ENCODE peak calls at places on chromosomes 13 and 19, in five cellular contexts. One of them, this sample, is unnamed.

GRCh38 chr19:31220540-31220939 is 128.7 kb downstream of the TSHZ3 start:
- DNase-seq in spleen: no peak
- DNase-seq in IMR-90: no peak
- DNase-seq in Calu3: no peak
- DNase-seq in ascending aorta: no peak
- DNase-seq in this sample: no peak

GRCh38 chr13:110559429-110559943 is 2.0 kb downstream of the RAB20 start:
- DNase-seq in Calu3: no peak
- DNase-seq in spleen: peak; percentile 76
- DNase-seq in IMR-90: peak; percentile 62
- DNase-seq in ascending aorta: no peak
- DNase-seq in this sample: no peak

GRCh38 chr13:43031881-43032280 is 8.5 kb downstream of the DNAJC15 start:
- DNase-seq in IMR-90: no peak
- DNase-seq in ascending aorta: no peak
- DNase-seq in Calu3: no peak
- DNase-seq in spleen: no peak
- DNase-seq in this sample: no peak

GRCh38 chr13:107233541-107233940 is 665.6 kb upstream of the ARGLU1 start:
- DNase-seq in spleen: no peak
- DNase-seq in ascending aorta: no peak
- DNase-seq in Calu3: no peak
- DNase-seq in IMR-90: no peak
- DNase-seq in this sample: no peak

GRCh38 chr13:96678801-96679200 is 315.5 kb downstream of the OXGR1 start:
- DNase-seq in Calu3: no peak
- DNase-seq in ascending aorta: no peak
- DNase-seq in spleen: no peak
- DNase-seq in IMR-90: no peak
- DNase-seq in this sample: no peak

GRCh38 chr13:75705395-75705794 is 69.3 kb downstream of the LMO7 start:
- DNase-seq in Calu3: no peak
- DNase-seq in ascending aorta: no peak
- DNase-seq in IMR-90: peak; percentile 85
- DNase-seq in spleen: no peak
- DNase-seq in this sample: no peak

GRCh38 chr13:25945596-25945995 is 106.2 kb downstream of the SHISA2 start:
- DNase-seq in ascending aorta: no peak
- DNase-seq in spleen: no peak
- DNase-seq in Calu3: no peak
- DNase-seq in IMR-90: no peak
- DNase-seq in this sample: no peak

GRCh38 chr13:76944457-76944856 is 3.9 kb upstream of the ACOD1 start:
- DNase-seq in Calu3: no peak
- DNase-seq in spleen: no peak
- DNase-seq in IMR-90: peak; percentile 68
- DNase-seq in ascending aorta: no peak
- DNase-seq in this sample: no peak

GRCh38 chr19:30942636-30943035 is 406.6 kb downstream of the TSHZ3 start:
- DNase-seq in ascending aorta: no peak
- DNase-seq in IMR-90: no peak
- DNase-seq in spleen: no peak
- DNase-seq in Calu3: no peak
- DNase-seq in this sample: no peak

GRCh38 chr19:3537438-3538240 is 1.3 kb upstream of the TEKTIP1 start:
- DNase-seq in IMR-90: no peak
- DNase-seq in Calu3: no peak
- DNase-seq in spleen: no peak
- DNase-seq in ascending aorta: no peak
- DNase-seq in this sample: no peak

GRCh38 chr19:12777217-12778019 is 2.1 kb upstream of the HOOK2 start:
- DNase-seq in Calu3: peak; percentile 87
- DNase-seq in spleen: peak; percentile 96
- DNase-seq in IMR-90: peak; percentile 68
- DNase-seq in ascending aorta: peak; percentile 43
- DNase-seq in this sample: no peak

GRCh38 chr13:58953638-58954037 is 1210.1 kb downstream of the DIAPH3 start:
- DNase-seq in Calu3: no peak
- DNase-seq in spleen: no peak
- DNase-seq in ascending aorta: no peak
- DNase-seq in IMR-90: no peak
- DNase-seq in this sample: no peak

GRCh38 chr19:29265436-29265835 is 52.5 kb upstream of the UQCRFS1 start:
- DNase-seq in IMR-90: no peak
- DNase-seq in spleen: no peak
- DNase-seq in Calu3: no peak
- DNase-seq in ascending aorta: no peak
- DNase-seq in this sample: no peak

GRCh38 chr19:13460045-13460444 is 46.2 kb downstream of the CACNA1A start:
- DNase-seq in spleen: no peak
- DNase-seq in Calu3: no peak
- DNase-seq in ascending aorta: no peak
- DNase-seq in IMR-90: no peak
- DNase-seq in this sample: no peak

GRCh38 chr19:13052447-13053232 is 50.0 kb downstream of the LYL1 start:
- DNase-seq in spleen: no peak
- DNase-seq in IMR-90: no peak
- DNase-seq in ascending aorta: no peak
- DNase-seq in Calu3: no peak
- DNase-seq in this sample: no peak

GRCh38 chr13:44380404-44381165 is 7.0 kb downstream of the SERP2 start:
- DNase-seq in IMR-90: peak; percentile 48
- DNase-seq in ascending aorta: no peak
- DNase-seq in Calu3: no peak
- DNase-seq in spleen: no peak
- DNase-seq in this sample: no peak

GRCh38 chr19:49672131-49672919 is 4.7 kb upstream of the PRMT1 start:
- DNase-seq in ascending aorta: no peak
- DNase-seq in IMR-90: peak; percentile 61
- DNase-seq in Calu3: peak; percentile 86
- DNase-seq in spleen: peak; percentile 94
- DNase-seq in this sample: no peak

GRCh38 chr19:10112037-10112751 is 701 bp downstream of the P2RY11 start:
- DNase-seq in Calu3: no peak
- DNase-seq in IMR-90: no peak
- DNase-seq in spleen: no peak
- DNase-seq in ascending aorta: no peak
- DNase-seq in this sample: no peak

GRCh38 chr19:15702590-15702930 is 25.3 kb upstream of the OR10H2 start:
- DNase-seq in spleen: peak; percentile 78
- DNase-seq in ascending aorta: peak; percentile 29
- DNase-seq in Calu3: peak; percentile 73
- DNase-seq in IMR-90: no peak
- DNase-seq in this sample: no peak

GRCh38 chr13:25217023-25217909 is 45.2 kb upstream of the AMER2 start:
- DNase-seq in ascending aorta: no peak
- DNase-seq in IMR-90: peak; percentile 70
- DNase-seq in spleen: no peak
- DNase-seq in Calu3: no peak
- DNase-seq in this sample: no peak

GRCh38 chr13:106156468-106156867 is 379.0 kb downstream of the EFNB2 start:
- DNase-seq in spleen: no peak
- DNase-seq in IMR-90: peak; percentile 99
- DNase-seq in Calu3: peak; percentile 1
- DNase-seq in ascending aorta: no peak
- DNase-seq in this sample: no peak

GRCh38 chr19:5547881-5548280 is 19.9 kb downstream of the TINCR start:
- DNase-seq in Calu3: peak; percentile 47
- DNase-seq in IMR-90: peak; percentile 51
- DNase-seq in ascending aorta: no peak
- DNase-seq in spleen: no peak
- DNase-seq in this sample: no peak

GRCh38 chr19:16338470-16339360 is 14.1 kb downstream of the KLF2 start:
- DNase-seq in Calu3: peak; percentile 57
- DNase-seq in spleen: peak; percentile 88
- DNase-seq in IMR-90: peak; percentile 96
- DNase-seq in ascending aorta: peak; percentile 46
- DNase-seq in this sample: no peak

GRCh38 chr13:80341771-80342271 is 895 bp upstream of the SPRY2 start:
- DNase-seq in ascending aorta: no peak
- DNase-seq in Calu3: peak; percentile 6
- DNase-seq in spleen: peak; percentile 77
- DNase-seq in IMR-90: peak; percentile 43
- DNase-seq in this sample: no peak

GRCh38 chr19:6772028-6772865 is at the start of gene VAV1:
- DNase-seq in Calu3: no peak
- DNase-seq in spleen: peak; percentile 97
- DNase-seq in ascending aorta: peak; percentile 21
- DNase-seq in IMR-90: no peak
- DNase-seq in this sample: no peak

GRCh38 chr19:31334101-31334848 is 15.0 kb downstream of the TSHZ3 start:
- DNase-seq in Calu3: no peak
- DNase-seq in ascending aorta: no peak
- DNase-seq in spleen: no peak
- DNase-seq in IMR-90: peak; percentile 74
- DNase-seq in this sample: no peak

GRCh38 chr13:28231642-28232041 is 93.3 kb downstream of the PAN3 start:
- DNase-seq in spleen: no peak
- DNase-seq in IMR-90: no peak
- DNase-seq in ascending aorta: no peak
- DNase-seq in Calu3: no peak
- DNase-seq in this sample: no peak

GRCh38 chr13:31638577-31638976 is 100.7 kb upstream of the RXFP2 start:
- DNase-seq in spleen: no peak
- DNase-seq in Calu3: no peak
- DNase-seq in IMR-90: peak; percentile 65
- DNase-seq in ascending aorta: no peak
- DNase-seq in this sample: no peak

GRCh38 chr13:74444161-74444571 is 310.0 kb upstream of the KLF12 start:
- DNase-seq in IMR-90: no peak
- DNase-seq in ascending aorta: no peak
- DNase-seq in spleen: no peak
- DNase-seq in Calu3: no peak
- DNase-seq in this sample: no peak

GRCh38 chr19:54388803-54389144 is 24.0 kb upstream of the LAIR1 start:
- DNase-seq in IMR-90: no peak
- DNase-seq in spleen: no peak
- DNase-seq in Calu3: no peak
- DNase-seq in ascending aorta: no peak
- DNase-seq in this sample: no peak

GRCh38 chr19:10226021-10226375 is 5.1 kb downstream of the S1PR2 start:
- DNase-seq in ascending aorta: no peak
- DNase-seq in Calu3: no peak
- DNase-seq in spleen: no peak
- DNase-seq in IMR-90: no peak
- DNase-seq in this sample: no peak

GRCh38 chr13:21297452-21297851 is 121.0 kb downstream of the MRPL57 start:
- DNase-seq in Calu3: no peak
- DNase-seq in ascending aorta: no peak
- DNase-seq in spleen: no peak
- DNase-seq in IMR-90: no peak
- DNase-seq in this sample: no peak

DNA sequence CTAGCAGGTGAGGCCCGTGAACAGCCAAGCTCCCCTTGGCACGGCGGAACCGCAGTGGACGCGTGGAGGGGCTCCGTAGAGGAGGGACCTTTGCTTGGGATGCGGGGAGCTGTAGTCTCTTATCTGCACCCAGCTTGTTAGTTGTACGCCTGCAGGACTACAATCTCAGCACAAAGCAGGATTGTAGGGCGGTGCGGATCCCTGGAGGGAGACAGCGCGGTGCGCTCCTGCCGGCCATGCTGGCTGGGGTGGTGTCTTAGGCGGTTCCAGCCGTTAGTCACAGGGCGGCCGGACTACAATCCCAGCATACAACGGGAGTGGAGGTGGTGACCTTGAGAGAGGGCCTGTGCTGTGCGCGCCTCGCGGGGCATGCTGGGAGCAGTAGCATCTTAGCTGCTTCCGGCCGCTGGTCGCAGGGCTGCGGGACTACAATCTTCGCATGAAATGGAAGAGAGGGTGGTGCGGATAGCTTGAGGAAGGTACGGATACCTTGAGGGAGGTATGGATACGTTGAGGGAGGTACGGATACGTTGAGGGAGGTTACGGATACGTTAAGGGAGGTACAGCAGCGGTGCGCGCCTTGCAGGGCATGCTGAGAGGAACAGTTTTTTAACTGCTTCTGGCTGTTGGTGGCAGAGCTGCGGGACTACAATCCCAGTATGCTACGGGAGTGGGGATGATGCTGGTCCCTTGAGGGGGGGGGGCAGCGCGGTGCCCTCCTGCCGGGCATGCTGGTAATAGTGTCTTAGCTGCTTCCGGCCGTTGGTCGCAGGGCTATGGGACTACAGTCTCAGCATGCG is 1419.1 kb downstream of the UQCRFS1 start:
- DNase-seq in Calu3: peak; percentile 92
- DNase-seq in spleen: peak; percentile 99
- DNase-seq in IMR-90: peak; percentile 93
- DNase-seq in ascending aorta: peak; percentile 83
- DNase-seq in this sample: peak; percentile 99
- TF ChIP-seq CTCF in Calu3: no peak
- TF ChIP-seq CTCF in spleen: peak; percentile 29
- TF ChIP-seq CTCF in IMR-90: no peak
- TF ChIP-seq CTCF in ascending aorta: peak; percentile 10
- TF ChIP-seq CTCF in this sample: peak; percentile 33

GRCh38 chr13:71477735-71478134 is 389.3 kb downstream of the DACH1 start:
- DNase-seq in Calu3: no peak
- DNase-seq in IMR-90: no peak
- DNase-seq in ascending aorta: no peak
- DNase-seq in spleen: no peak
- DNase-seq in this sample: no peak
- TF ChIP-seq CTCF in Calu3: no peak
- TF ChIP-seq CTCF in IMR-90: peak; percentile 4
- TF ChIP-seq CTCF in ascending aorta: no peak
- TF ChIP-seq CTCF in spleen: no peak
- TF ChIP-seq CTCF in this sample: peak; percentile 85

GRCh38 chr19:46928951-46929350 is 68.2 kb downstream of the ARHGAP35 start:
- DNase-seq in spleen: no peak
- DNase-seq in ascending aorta: no peak
- DNase-seq in IMR-90: peak; percentile 27
- DNase-seq in Calu3: no peak
- DNase-seq in this sample: no peak
- TF ChIP-seq CTCF in spleen: no peak
- TF ChIP-seq CTCF in ascending aorta: no peak
- TF ChIP-seq CTCF in IMR-90: peak; percentile 35
- TF ChIP-seq CTCF in Calu3: no peak
- TF ChIP-seq CTCF in this sample: peak; percentile 61

GRCh38 chr13:98536729-98537128 is 40.2 kb downstream of the STK24 start:
- DNase-seq in ascending aorta: no peak
- DNase-seq in spleen: no peak
- DNase-seq in Calu3: no peak
- DNase-seq in IMR-90: no peak
- DNase-seq in this sample: no peak

GRCh38 chr13:98535501-98536357 is 41.2 kb downstream of the STK24 start:
- DNase-seq in Calu3: no peak
- DNase-seq in spleen: no peak
- DNase-seq in IMR-90: no peak
- DNase-seq in ascending aorta: no peak
- DNase-seq in this sample: no peak

GRCh38 chr13:98539655-98540054 is 37.3 kb downstream of the STK24 start:
- DNase-seq in Calu3: no peak
- DNase-seq in spleen: no peak
- DNase-seq in IMR-90: no peak
- DNase-seq in ascending aorta: no peak
- DNase-seq in this sample: no peak

GRCh38 chr13:98537306-98537705 is 39.6 kb downstream of the STK24 start:
- DNase-seq in spleen: no peak
- DNase-seq in IMR-90: no peak
- DNase-seq in Calu3: no peak
- DNase-seq in ascending aorta: no peak
- DNase-seq in this sample: no peak

GRCh38 chr13:98537740-98538139 is 39.2 kb downstream of the STK24 start:
- DNase-seq in IMR-90: no peak
- DNase-seq in ascending aorta: no peak
- DNase-seq in Calu3: no peak
- DNase-seq in spleen: no peak
- DNase-seq in this sample: no peak
- TF ChIP-seq CTCF in IMR-90: no peak
- TF ChIP-seq CTCF in ascending aorta: no peak
- TF ChIP-seq CTCF in Calu3: no peak
- TF ChIP-seq CTCF in spleen: no peak
- TF ChIP-seq CTCF in this sample: no peak